ENCODE peak calls at places on chromosomes 11 and 22, in eight cellular contexts. M is spleen, U is HCT116, T is SK-N-SH, R is H1, C is breast epithelium, Y is HepG2, V is transverse colon. G is an unnamed sample.

GRCh38 chr22:26643368-26644100 is 13.9 kb upstream of the MIAT start:
- DNase-seq in C (no peak), V (no peak), R (no peak), U (no peak), Y (no peak), T (no peak), M (no peak), G (peak)

GRCh38 chr11:3022300-3022967 is 30.3 kb upstream of the NAP1L4 start:
- DNase-seq in M (no peak), U (no peak), C (no peak), T (no peak), V (no peak), R (no peak), Y (no peak), G (no peak)

GRCh38 chr11:111604392-111605009 is 2.3 kb downstream of the SIK2 start:
- DNase-seq in T (peak), M (no peak), V (no peak), Y (peak), R (no peak), C (no peak), U (peak), G (peak)

GRCh38 chr11:34792814-34793241 is 123.4 kb downstream of the APIP start:
- DNase-seq in C (peak), M (no peak), R (no peak), Y (peak), T (no peak), U (no peak), V (no peak), G (no peak)

GRCh38 chr22:26462971-26463661 is 20.5 kb downstream of the HPS4 start:
- DNase-seq in T (no peak), C (no peak), Y (no peak), V (no peak), M (no peak), R (no peak), U (no peak), G (no peak)

GRCh38 chr22:42427211-42427610 is 5.0 kb downstream of the NFAM1 start:
- DNase-seq in V (no peak), T (no peak), M (no peak), C (no peak), Y (no peak), R (no peak), U (no peak), G (no peak)

GRCh38 chr11:125946712-125947418 is 1.0 kb downstream of the VSIG10L2 start:
- DNase-seq in Y (no peak), R (no peak), C (no peak), T (no peak), V (no peak), M (no peak), U (no peak), G (no peak)

GRCh38 chr22:39723899-39724351 is 153.4 kb downstream of the CACNA1I start:
- DNase-seq in V (no peak), Y (peak), T (no peak), M (no peak), R (no peak), U (peak), C (peak), G (no peak)

GRCh38 chr11:107770546-107770945 is 58.7 kb upstream of the SLN start:
- DNase-seq in T (no peak), R (no peak), V (no peak), U (no peak), M (no peak), Y (no peak), C (no peak), G (no peak)

GRCh38 chr11:43907028-43907966 is 26.7 kb downstream of the ALKBH3 start:
- DNase-seq in Y (no peak), T (no peak), R (no peak), M (no peak), U (no peak), C (no peak), V (no peak), G (no peak)

GRCh38 chr11:43908191-43908590 is 27.6 kb downstream of the ALKBH3 start:
- DNase-seq in U (no peak), C (no peak), Y (no peak), R (no peak), M (no peak), V (no peak), T (no peak), G (no peak)

GRCh38 chr11:43903969-43904368 is 23.3 kb downstream of the ALKBH3 start:
- DNase-seq in T (peak), Y (no peak), R (no peak), M (no peak), V (no peak), C (no peak), U (no peak), G (no peak)

GRCh38 chr11:43904737-43905515 is 24.3 kb downstream of the ALKBH3 start:
- DNase-seq in Y (no peak), T (no peak), M (no peak), R (no peak), V (no peak), C (no peak), U (no peak), G (no peak)

GRCh38 chr11:43905788-43906187 is 25.2 kb downstream of the ALKBH3 start:
- DNase-seq in M (no peak), T (peak), U (no peak), Y (no peak), V (no peak), C (no peak), R (no peak), G (no peak)
- TF ChIP-seq POLR2AphosphoS5 in M (no peak), T (no peak), U (no peak), Y (no peak), V (no peak), C (no peak), R (no peak), G (no peak)

DNA sequence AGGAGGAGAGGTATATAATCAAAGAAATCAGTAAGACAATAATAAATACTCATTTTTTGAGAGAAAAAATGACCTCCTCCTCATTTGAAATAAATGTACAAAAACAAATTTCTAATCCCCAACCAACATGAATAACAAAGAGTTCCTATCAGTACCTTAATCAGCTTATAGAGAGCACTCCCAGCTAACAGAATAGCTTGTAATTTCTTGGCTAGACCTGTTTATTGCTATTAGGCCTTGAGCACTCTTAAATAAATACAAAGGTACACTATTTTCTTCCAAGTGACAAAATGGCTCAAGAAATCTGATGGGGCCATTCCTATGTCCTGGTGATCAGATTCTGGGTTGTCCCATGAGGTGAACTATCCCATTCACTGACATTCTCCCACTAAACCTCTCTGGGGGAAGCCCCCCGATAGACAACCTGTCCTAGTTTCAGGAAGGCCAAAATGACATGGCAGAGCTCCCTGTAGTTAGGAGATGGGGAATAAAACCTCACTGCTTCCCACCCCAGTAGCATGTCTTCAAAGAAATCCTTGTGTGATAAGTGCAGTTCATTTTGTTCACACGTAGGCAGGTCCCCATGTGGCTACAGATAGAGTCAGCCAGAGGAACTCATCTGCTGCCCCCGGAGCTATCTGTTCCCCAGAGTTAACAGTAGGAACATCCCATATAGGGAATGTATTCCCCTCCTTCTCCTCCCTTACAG is 385.7 kb downstream of the SOX6 start:
- DNase-seq in C (no peak), R (no peak), T (no peak), U (no peak), V (no peak), M (no peak), Y (no peak), G (no peak)
- TF ChIP-seq POLR2AphosphoS5 in C (no peak), R (no peak), T (no peak), U (no peak), V (no peak), M (no peak), Y (no peak), G (no peak)

GRCh38 chr22:18021431-18021830 is 2.9 kb downstream of the MICAL3 start:
- DNase-seq in M (peak), R (no peak), C (no peak), T (no peak), V (no peak), Y (no peak), U (no peak), G (no peak)
- TF ChIP-seq POLR2AphosphoS5 in M (no peak), R (no peak), C (no peak), T (no peak), V (no peak), Y (no peak), U (no peak), G (no peak)

GRCh38 chr11:99585606-99586005 is 564.9 kb downstream of the CNTN5 start:
- DNase-seq in V (no peak), U (no peak), C (no peak), R (no peak), M (no peak), Y (no peak), T (no peak), G (no peak)

GRCh38 chr11:99589771-99590170 is 569.0 kb downstream of the CNTN5 start:
- DNase-seq in C (no peak), T (no peak), U (no peak), V (no peak), R (no peak), Y (no peak), M (no peak), G (no peak)

GRCh38 chr11:99584822-99585221 is 564.1 kb downstream of the CNTN5 start:
- DNase-seq in V (no peak), T (no peak), C (no peak), U (no peak), M (no peak), Y (no peak), R (no peak), G (no peak)
- TF ChIP-seq POLR2AphosphoS5 in V (no peak), T (no peak), C (no peak), U (no peak), M (no peak), Y (no peak), R (no peak), G (no peak)

DNA sequence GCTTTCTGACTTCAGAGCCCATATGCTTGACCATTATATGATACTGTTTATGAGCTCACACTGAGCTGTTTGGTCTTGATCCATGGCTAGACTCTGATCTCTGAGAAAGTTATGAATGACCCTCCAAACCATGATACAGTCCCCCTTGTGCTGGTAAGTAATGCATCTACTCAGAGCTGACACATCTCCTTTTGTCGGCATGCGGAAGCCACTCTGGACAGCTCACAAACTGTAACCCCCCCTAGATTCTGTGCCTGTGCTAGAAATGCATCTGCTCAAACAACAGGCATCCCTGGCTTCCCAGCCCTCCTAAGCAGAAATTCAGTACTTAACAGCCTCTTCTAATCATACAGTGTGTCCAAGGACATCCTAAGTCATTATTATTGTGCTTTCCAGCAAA is 150.8 kb upstream of the RAG2 start:
- DNase-seq in T (no peak), R (no peak), U (no peak), C (no peak), M (no peak), Y (no peak), V (no peak), G (no peak)
- TF ChIP-seq POLR2AphosphoS5 in T (no peak), R (no peak), U (no peak), C (no peak), M (no peak), Y (no peak), V (no peak), G (no peak)

GRCh38 chr11:19723572-19724342 is 11.1 kb downstream of the NAV2 start:
- DNase-seq in Y (peak), T (peak), C (no peak), U (peak), R (no peak), V (no peak), M (no peak), G (no peak)
- TF ChIP-seq POLR2AphosphoS5 in Y (no peak), T (peak), C (peak), U (peak), R (no peak), V (no peak), M (no peak), G (no peak)

GRCh38 chr11:10267821-10268220 is 26.2 kb downstream of the SBF2 start:
- DNase-seq in Y (no peak), M (no peak), C (no peak), V (no peak), U (no peak), T (no peak), R (no peak), G (no peak)

GRCh38 chr11:10261821-10262220 is 32.2 kb downstream of the SBF2 start:
- DNase-seq in R (no peak), U (no peak), T (no peak), Y (no peak), C (no peak), V (no peak), M (no peak), G (no peak)

GRCh38 chr11:10265936-10266335 is 28.1 kb downstream of the SBF2 start:
- DNase-seq in M (no peak), T (no peak), V (no peak), R (no peak), Y (no peak), C (no peak), U (no peak), G (no peak)

GRCh38 chr11:10268746-10269487 is 25.1 kb downstream of the SBF2 start:
- DNase-seq in R (no peak), M (no peak), U (no peak), V (no peak), Y (no peak), C (no peak), T (no peak), G (no peak)

GRCh38 chr11:10263929-10264328 is 30.1 kb downstream of the SBF2 start:
- DNase-seq in Y (no peak), M (no peak), V (no peak), U (no peak), R (no peak), T (no peak), C (no peak), G (no peak)
- TF ChIP-seq POLR2AphosphoS5 in Y (no peak), M (no peak), V (no peak), U (no peak), R (no peak), T (no peak), C (no peak), G (no peak)

GRCh38 chr11:110147965-110148709 is 54.9 kb downstream of the ZC3H12C start:
- DNase-seq in C (no peak), T (no peak), V (no peak), R (no peak), M (no peak), U (peak), Y (no peak), G (no peak)

GRCh38 chr11:110152199-110152598 is 59.0 kb downstream of the ZC3H12C start:
- DNase-seq in T (no peak), Y (no peak), M (no peak), R (no peak), C (no peak), V (no peak), U (no peak), G (no peak)

GRCh38 chr11:110153474-110153873 is 60.3 kb downstream of the ZC3H12C start:
- DNase-seq in M (no peak), C (no peak), V (no peak), R (no peak), Y (no peak), T (no peak), U (no peak), G (no peak)

GRCh38 chr11:110148775-110149744 is 55.9 kb downstream of the ZC3H12C start:
- DNase-seq in C (no peak), Y (no peak), T (no peak), V (no peak), M (no peak), U (peak), R (no peak), G (no peak)
- TF ChIP-seq POLR2AphosphoS5 in C (no peak), Y (no peak), T (no peak), V (no peak), M (no peak), U (peak), R (no peak), G (no peak)

DNA sequence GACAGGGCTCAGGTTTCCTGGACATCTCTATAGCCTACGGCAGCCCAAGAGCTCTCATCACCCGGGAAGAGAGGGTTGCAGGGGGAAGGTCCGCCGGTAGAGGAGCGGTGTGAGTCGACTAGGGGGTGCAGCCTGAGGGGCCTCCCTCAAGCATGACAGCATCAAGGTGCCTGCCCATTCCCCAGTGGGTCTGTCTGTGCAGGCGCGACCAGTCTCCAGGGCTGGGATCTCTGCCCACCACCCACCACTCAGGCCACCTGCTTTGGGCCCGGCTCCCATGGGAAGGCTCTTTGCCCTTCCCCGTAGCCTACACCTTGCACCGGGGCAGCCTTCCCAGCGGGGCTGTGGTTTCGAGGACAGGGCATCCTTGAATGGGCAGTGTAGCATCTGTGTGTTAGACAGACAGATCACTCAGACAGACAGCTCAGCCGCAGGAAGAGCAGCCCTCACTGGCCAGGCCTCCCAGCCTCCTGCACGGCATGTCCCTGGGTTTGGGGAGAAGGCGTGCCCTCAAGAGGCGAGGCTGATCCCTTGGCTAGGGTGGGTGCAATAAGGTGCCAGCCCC is 29.2 kb downstream of the CERK start:
- DNase-seq in T (no peak), U (no peak), M (no peak), V (no peak), Y (no peak), R (no peak), C (no peak), G (no peak)
- TF ChIP-seq POLR2AphosphoS5 in T (no peak), U (no peak), M (no peak), V (no peak), Y (no peak), R (no peak), C (no peak), G (no peak)

G was measured in GM23338.